ENCODE peak calls at places on chromosomes 1 and 21, in five cellular contexts. K, J, A, Y and F are unnamed samples.

GRCh38 chr21:36697473-36698159 is 1.3 kb upstream of the SIM2 start:
- DNase-seq in J (no peak), K (no peak), A (no peak), Y (no peak), F (no peak)

GRCh38 chr1:11522400-11523235 is 43.7 kb downstream of the DISP3 start:
- DNase-seq in K (no peak), J (no peak), Y (no peak), A (no peak), F (no peak)

GRCh38 chr1:47401761-47402160 is 14.3 kb upstream of the FOXE3 start:
- DNase-seq in A (no peak), K (no peak), J (no peak), Y (no peak), F (no peak)

GRCh38 chr1:226964068-226964425 is 24.0 kb downstream of the COQ8A start:
- DNase-seq in J (no peak), A (no peak), Y (no peak), K (no peak), F (no peak)

GRCh38 chr1:45381243-45381642 is 41.0 kb upstream of the MUTYH start:
- DNase-seq in J (no peak), Y (no peak), K (no peak), A (no peak), F (no peak)

GRCh38 chr1:215749423-215749822 is 182.3 kb downstream of the KCTD3 start:
- DNase-seq in Y (no peak), A (peak), J (no peak), K (no peak), F (peak)

GRCh38 chr1:201544710-201545109 is 5.8 kb downstream of the NAV1 start:
- DNase-seq in J (no peak), Y (no peak), A (no peak), K (no peak), F (no peak)

GRCh38 chr1:14263671-14264070 is 334.8 kb upstream of the KAZN start:
- DNase-seq in J (no peak), Y (no peak), A (no peak), K (no peak), F (no peak)

GRCh38 chr1:26848947-26849774 is 13.8 kb upstream of the SFN start:
- DNase-seq in J (no peak), Y (no peak), K (no peak), A (peak), F (no peak)

GRCh38 chr21:38326899-38327298 is 70.1 kb downstream of the KCNJ15 start:
- DNase-seq in J (no peak), A (no peak), Y (no peak), K (no peak), F (no peak)

GRCh38 chr1:75265792-75266191 is 131.6 kb downstream of the LHX8 start:
- DNase-seq in A (peak), K (no peak), Y (peak), J (no peak), F (peak)

GRCh38 chr1:204996981-204997380 is 46.0 kb upstream of the CNTN2 start:
- DNase-seq in A (no peak), K (no peak), J (no peak), Y (no peak), F (no peak)

GRCh38 chr1:3483801-3484444 is 29.5 kb downstream of the ARHGEF16 start:
- DNase-seq in J (no peak), A (no peak), K (peak), Y (peak), F (no peak)

GRCh38 chr1:238624786-238625185 is 734.1 kb upstream of the ZP4 start:
- DNase-seq in A (no peak), K (no peak), Y (no peak), J (no peak), F (no peak)

GRCh38 chr1:74969566-74970135 is 164.5 kb upstream of the LHX8 start:
- DNase-seq in A (no peak), J (no peak), K (no peak), Y (no peak), F (no peak)

GRCh38 chr1:109794319-109795132 is 30.8 kb upstream of the EPS8L3 start:
- DNase-seq in Y (peak), J (no peak), A (no peak), K (no peak), F (no peak)

GRCh38 chr1:35708179-35708891 is 10.3 kb downstream of the C1orf216 start:
- DNase-seq in Y (peak), A (no peak), J (no peak), K (no peak), F (no peak)

GRCh38 chr1:212118167-212118871 is 82.8 kb downstream of the DTL start:
- DNase-seq in Y (no peak), K (no peak), A (no peak), J (no peak), F (no peak)

GRCh38 chr1:96565546-96565945 is 156.0 kb upstream of the PTBP2 start:
- DNase-seq in Y (no peak), J (no peak), K (no peak), A (no peak), F (no peak)

GRCh38 chr21:28393279-28393678 is 599.4 kb downstream of the LTN1 start:
- DNase-seq in K (no peak), Y (peak), A (no peak), J (no peak), F (no peak)

GRCh38 chr1:184684285-184685077 is 70.2 kb downstream of the EDEM3 start:
- DNase-seq in Y (peak), K (no peak), A (no peak), J (no peak), F (no peak)

GRCh38 chr1:109027841-109028240 is 14.1 kb downstream of the WDR47 start:
- DNase-seq in Y (no peak), J (no peak), A (no peak), K (no peak), F (no peak)

GRCh38 chr1:3340548-3341235 is 113.8 kb upstream of the ARHGEF16 start:
- DNase-seq in K (no peak), J (no peak), A (no peak), Y (no peak), F (no peak)

GRCh38 chr1:53273526-53273925 is 35.2 kb upstream of the MAGOH start:
- DNase-seq in Y (no peak), K (no peak), J (no peak), A (no peak), F (no peak)

GRCh38 chr1:97832490-97832889 is 88.3 kb downstream of the DPYD start:
- DNase-seq in A (peak), J (no peak), Y (peak), K (no peak), F (no peak)

GRCh38 chr1:11842154-11843041 is 5.2 kb downstream of the NPPA start:
- DNase-seq in A (no peak), K (no peak), Y (peak), J (no peak), F (no peak)

GRCh38 chr1:41704189-41704588 is 214.5 kb downstream of the HIVEP3 start:
- DNase-seq in K (no peak), Y (no peak), A (no peak), J (no peak), F (no peak)

GRCh38 chr1:46480959-46481646 is 8.5 kb upstream of the DMBX1 start:
- DNase-seq in A (no peak), Y (no peak), J (no peak), K (no peak), F (no peak)

GRCh38 chr21:38538353-38538752 is 40.1 kb upstream of the ERG start:
- DNase-seq in K (no peak), Y (no peak), A (no peak), J (no peak), F (no peak)

GRCh38 chr1:119674110-119674509 is 26.0 kb upstream of the ZNF697 start:
- DNase-seq in A (no peak), Y (no peak), K (no peak), J (no peak), F (no peak)